ENCODE peak calls at places on chromosomes 13 and 19, in six cellular contexts. One of them, this sample, is unnamed.

GRCh38 chr19:3669134-3669436 is 31.2 kb downstream of the PIP5K1C start:
- DNase-seq in K562: no peak
- DNase-seq in fibroblast of lung: no peak
- DNase-seq in astrocyte: no peak
- DNase-seq in endothelial cell of umbilical vein: no peak
- DNase-seq in A673: no peak
- DNase-seq in this sample: no peak

GRCh38 chr13:111152836-111153235 is 37.7 kb downstream of the ARHGEF7 start:
- DNase-seq in fibroblast of lung: no peak
- DNase-seq in astrocyte: peak
- DNase-seq in K562: no peak
- DNase-seq in endothelial cell of umbilical vein: no peak
- DNase-seq in A673: no peak
- DNase-seq in this sample: peak

GRCh38 chr19:33529094-33529676 is 7.6 kb upstream of the PEPD start:
- DNase-seq in astrocyte: no peak
- DNase-seq in fibroblast of lung: no peak
- DNase-seq in K562: no peak
- DNase-seq in endothelial cell of umbilical vein: no peak
- DNase-seq in A673: no peak
- DNase-seq in this sample: no peak

GRCh38 chr13:110876592-110876991 is 38.3 kb downstream of the ANKRD10 start:
- DNase-seq in fibroblast of lung: no peak
- DNase-seq in A673: no peak
- DNase-seq in astrocyte: no peak
- DNase-seq in endothelial cell of umbilical vein: no peak
- DNase-seq in K562: no peak
- DNase-seq in this sample: peak

GRCh38 chr13:25329706-25330105 is 28.3 kb downstream of the NUP58 start:
- DNase-seq in A673: no peak
- DNase-seq in K562: no peak
- DNase-seq in fibroblast of lung: peak
- DNase-seq in endothelial cell of umbilical vein: no peak
- DNase-seq in astrocyte: peak
- DNase-seq in this sample: no peak

GRCh38 chr19:28633223-28634030 is 579.5 kb downstream of the UQCRFS1 start:
- DNase-seq in K562: peak
- DNase-seq in astrocyte: peak
- DNase-seq in A673: peak
- DNase-seq in fibroblast of lung: peak
- DNase-seq in endothelial cell of umbilical vein: no peak
- DNase-seq in this sample: peak

GRCh38 chr13:48630791-48631190 is 22.9 kb upstream of the CYSLTR2 start:
- DNase-seq in astrocyte: no peak
- DNase-seq in A673: no peak
- DNase-seq in endothelial cell of umbilical vein: no peak
- DNase-seq in fibroblast of lung: no peak
- DNase-seq in K562: no peak
- DNase-seq in this sample: no peak

GRCh38 chr13:38366954-38367645 is 17.4 kb downstream of the UFM1 start:
- DNase-seq in fibroblast of lung: peak
- DNase-seq in K562: no peak
- DNase-seq in endothelial cell of umbilical vein: peak
- DNase-seq in astrocyte: peak
- DNase-seq in A673: no peak
- DNase-seq in this sample: no peak

GRCh38 chr19:12647490-12648071 is 19.0 kb downstream of the MAN2B1 start:
- DNase-seq in A673: peak
- DNase-seq in astrocyte: no peak
- DNase-seq in fibroblast of lung: peak
- DNase-seq in K562: peak
- DNase-seq in endothelial cell of umbilical vein: peak
- DNase-seq in this sample: peak

GRCh38 chr19:29596885-29597525 is 9.1 kb upstream of the POP4 start:
- DNase-seq in endothelial cell of umbilical vein: no peak
- DNase-seq in astrocyte: peak
- DNase-seq in K562: no peak
- DNase-seq in fibroblast of lung: peak
- DNase-seq in A673: peak
- DNase-seq in this sample: peak

GRCh38 chr19:32342695-32343094 is 2.7 kb upstream of the ZNF507 start:
- DNase-seq in fibroblast of lung: no peak
- DNase-seq in endothelial cell of umbilical vein: no peak
- DNase-seq in K562: no peak
- DNase-seq in A673: no peak
- DNase-seq in astrocyte: no peak
- DNase-seq in this sample: no peak

GRCh38 chr13:44155422-44156293 is 218.0 kb upstream of the SERP2 start:
- DNase-seq in fibroblast of lung: peak
- DNase-seq in K562: peak
- DNase-seq in A673: no peak
- DNase-seq in astrocyte: no peak
- DNase-seq in endothelial cell of umbilical vein: peak
- DNase-seq in this sample: peak

GRCh38 chr13:102402292-102402691 is 444 bp upstream of the FGF14 start:
- DNase-seq in astrocyte: peak
- DNase-seq in endothelial cell of umbilical vein: no peak
- DNase-seq in fibroblast of lung: peak
- DNase-seq in A673: peak
- DNase-seq in K562: no peak
- DNase-seq in this sample: peak

GRCh38 chr13:102401305-102401704 is 543 bp downstream of the FGF14 start:
- DNase-seq in astrocyte: peak
- DNase-seq in endothelial cell of umbilical vein: no peak
- DNase-seq in fibroblast of lung: peak
- DNase-seq in K562: no peak
- DNase-seq in A673: no peak
- DNase-seq in this sample: no peak

GRCh38 chr13:102399791-102400618 is 1.8 kb downstream of the FGF14 start:
- DNase-seq in astrocyte: no peak
- DNase-seq in A673: peak
- DNase-seq in fibroblast of lung: peak
- DNase-seq in endothelial cell of umbilical vein: no peak
- DNase-seq in K562: no peak
- DNase-seq in this sample: peak

GRCh38 chr13:102400619-102401125 is 1.2 kb downstream of the FGF14 start:
- DNase-seq in astrocyte: no peak
- DNase-seq in A673: peak
- DNase-seq in fibroblast of lung: peak
- DNase-seq in K562: no peak
- DNase-seq in endothelial cell of umbilical vein: no peak
- DNase-seq in this sample: peak

GRCh38 chr13:102401755-102402154 is at the start of gene FGF14:
- DNase-seq in fibroblast of lung: peak
- DNase-seq in astrocyte: no peak
- DNase-seq in K562: no peak
- DNase-seq in A673: no peak
- DNase-seq in endothelial cell of umbilical vein: no peak
- DNase-seq in this sample: no peak
- TF ChIP-seq EZH2 in fibroblast of lung: no peak
- TF ChIP-seq EZH2 in astrocyte: no peak
- TF ChIP-seq EZH2 in K562: no peak
- TF ChIP-seq EZH2 in A673: no peak
- TF ChIP-seq EZH2 in endothelial cell of umbilical vein: no peak
- TF ChIP-seq EZH2 in this sample: peak

DNA sequence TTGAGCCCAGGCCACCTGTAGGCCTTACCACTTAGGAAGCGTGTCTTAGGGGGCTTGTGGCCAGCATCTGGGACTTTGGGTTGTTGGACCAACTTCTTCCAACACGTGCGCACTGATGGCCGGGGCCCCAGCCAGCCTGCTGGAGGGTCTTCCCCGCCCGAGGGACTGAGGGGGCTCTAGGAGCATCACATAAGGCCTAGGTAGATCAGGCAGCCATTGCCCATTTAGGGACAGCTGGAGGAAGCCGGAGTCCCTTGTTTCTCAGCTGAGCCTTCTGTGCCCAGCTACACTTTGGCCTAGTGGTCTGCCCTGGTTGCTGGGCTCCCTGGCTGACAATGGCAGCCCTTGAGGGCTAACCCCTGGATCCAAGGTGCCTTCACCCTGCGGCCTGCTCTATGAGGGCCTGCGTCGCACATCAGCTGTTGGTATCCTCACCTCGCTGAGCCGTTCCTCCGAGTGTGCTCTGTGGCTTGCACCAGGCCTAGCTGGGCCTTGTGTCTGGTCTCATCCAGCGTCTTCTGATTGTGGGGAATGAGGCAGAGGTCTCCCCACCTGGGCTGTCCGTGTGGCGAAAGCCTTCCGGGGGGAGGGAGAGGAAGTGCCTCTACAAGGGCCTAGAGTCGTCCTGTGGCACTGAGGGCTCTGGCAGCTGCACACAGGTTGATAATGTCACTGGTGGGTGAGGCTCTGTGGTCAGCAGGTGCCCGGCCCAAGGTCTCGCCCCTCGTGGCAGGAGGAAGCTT is 1.3 kb downstream of the RAB11B start:
- DNase-seq in A673: no peak
- DNase-seq in fibroblast of lung: no peak
- DNase-seq in astrocyte: no peak
- DNase-seq in K562: no peak
- DNase-seq in endothelial cell of umbilical vein: no peak
- DNase-seq in this sample: no peak
- H3K27ac ChIP-seq in A673: peak
- H3K27ac ChIP-seq in fibroblast of lung: no peak
- H3K27ac ChIP-seq in astrocyte: no peak
- H3K27ac ChIP-seq in K562: peak
- H3K27ac ChIP-seq in endothelial cell of umbilical vein: no peak
- H3K27ac ChIP-seq in this sample: peak

GRCh38 chr19:23867895-23868294 is 46.8 kb upstream of the ZNF726 start:
- DNase-seq in endothelial cell of umbilical vein: no peak
- DNase-seq in A673: no peak
- DNase-seq in fibroblast of lung: no peak
- DNase-seq in K562: no peak
- DNase-seq in astrocyte: no peak
- DNase-seq in this sample: peak
- TF ChIP-seq CTCF in endothelial cell of umbilical vein: no peak
- TF ChIP-seq CTCF in A673: no peak
- TF ChIP-seq CTCF in fibroblast of lung: no peak
- TF ChIP-seq CTCF in K562: no peak
- TF ChIP-seq CTCF in astrocyte: no peak
- TF ChIP-seq CTCF in this sample: peak

DNA sequence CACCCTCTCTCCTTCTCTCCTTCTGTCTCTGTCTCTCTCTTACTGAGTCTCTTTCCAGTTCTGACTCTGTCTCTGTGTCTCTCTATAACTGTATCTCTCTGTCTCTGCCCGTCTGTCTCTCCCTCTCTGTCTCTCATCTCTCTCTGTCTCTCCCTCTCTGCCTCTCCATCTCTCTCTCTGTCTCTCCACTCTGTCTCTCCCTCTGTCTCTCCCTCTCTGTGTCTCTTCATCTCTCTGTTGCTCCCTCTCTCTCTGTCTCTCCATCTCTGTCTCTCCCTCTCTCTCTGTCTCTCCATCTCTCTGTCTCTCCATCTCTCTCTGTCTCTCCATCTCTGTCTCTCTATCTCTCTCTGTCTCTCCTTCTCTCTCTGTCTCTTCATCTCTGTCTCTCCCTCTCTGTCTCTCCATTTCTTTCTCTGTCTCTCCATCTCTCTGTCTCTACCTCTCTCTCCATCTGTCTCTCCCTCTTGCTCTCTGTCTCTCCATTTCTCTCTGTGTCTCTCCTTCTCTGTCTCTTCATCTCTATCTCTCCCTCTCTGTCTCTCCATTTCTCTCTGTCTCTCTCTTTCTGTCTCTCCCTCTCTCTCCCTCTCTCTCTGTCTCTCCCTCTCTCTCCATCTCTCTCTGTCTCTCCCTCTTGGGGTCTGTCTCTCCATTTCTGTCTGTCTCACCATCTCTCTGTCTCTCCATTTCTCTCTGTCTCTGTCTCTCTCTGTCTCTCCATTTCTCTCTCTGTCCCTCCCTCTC is 3.3 kb upstream of the MEIS3 start:
- DNase-seq in A673: no peak
- DNase-seq in K562: no peak
- DNase-seq in fibroblast of lung: no peak
- DNase-seq in endothelial cell of umbilical vein: no peak
- DNase-seq in astrocyte: no peak
- DNase-seq in this sample: no peak
- TF ChIP-seq EZH2 in A673: no peak
- TF ChIP-seq EZH2 in K562: no peak
- TF ChIP-seq EZH2 in fibroblast of lung: peak
- TF ChIP-seq EZH2 in endothelial cell of umbilical vein: peak
- TF ChIP-seq EZH2 in astrocyte: peak
- TF ChIP-seq EZH2 in this sample: peak